ENCODE peak calls at places on chromosome 2, in eight cellular contexts. P, C, L, R, T, M, D and S are unnamed samples.
A peak's percentile ranks its signal among the peaks of the same experiment; 100 is the strongest.

GRCh38 chr2:224360801-224361251 is 41.1 kb downstream of the FAM124B start:
- DNase-seq in P (no peak), C (no peak), L (no peak), R (no peak), T (no peak), M (no peak), D (no peak), S (no peak)

GRCh38 chr2:50401772-50402653 is 629.9 kb downstream of the NRXN1 start:
- DNase-seq in P (no peak), C (no peak), L (peak; percentile 84), R (peak; percentile 3), T (no peak), M (peak; percentile 14), D (peak; percentile 59), S (no peak)

GRCh38 chr2:196441527-196441926 is 198.0 kb upstream of the CCDC150 start:
- DNase-seq in P (no peak), C (no peak), L (no peak), R (no peak), T (no peak), M (no peak), D (no peak), S (no peak)

GRCh38 chr2:201971516-201972228 is 62.0 kb upstream of the FZD7 start:
- DNase-seq in P (no peak), C (no peak), L (no peak), R (no peak), T (no peak), M (no peak), D (no peak), S (no peak)

GRCh38 chr2:225025917-225026571 is 16.2 kb downstream of the DOCK10 start:
- DNase-seq in P (no peak), C (no peak), L (no peak), R (no peak), T (no peak), M (no peak), D (no peak), S (no peak)

GRCh38 chr2:25078171-25079049 is 36.5 kb downstream of the EFR3B start:
- DNase-seq in P (no peak), C (no peak), L (no peak), R (no peak), T (no peak), M (no peak), D (no peak), S (peak; percentile 49)

GRCh38 chr2:64338910-64339500 is 115.0 kb upstream of the LGALSL start:
- DNase-seq in P (no peak), C (no peak), L (no peak), R (no peak), T (no peak), M (no peak), D (no peak), S (no peak)

GRCh38 chr2:43142921-43143438 is 83.4 kb downstream of the ZFP36L2 start:
- DNase-seq in P (no peak), C (peak; percentile 75), L (no peak), R (no peak), T (no peak), M (no peak), D (no peak), S (no peak)

GRCh38 chr2:61758991-61759390 is 94.9 kb downstream of the FAM161A start:
- DNase-seq in P (no peak), C (no peak), L (no peak), R (no peak), T (no peak), M (no peak), D (no peak), S (no peak)

GRCh38 chr2:127437781-127438726 is 19.8 kb downstream of the PROC start:
- DNase-seq in P (no peak), C (no peak), L (peak; percentile 45), R (no peak), T (no peak), M (peak; percentile 32), D (peak; percentile 77), S (no peak)

GRCh38 chr2:182148344-182148743 is 162.7 kb downstream of the PPP1R1C start:
- DNase-seq in P (no peak), C (no peak), L (no peak), R (no peak), T (no peak), M (no peak), D (no peak), S (no peak)

GRCh38 chr2:229832499-229832898 is 89.3 kb downstream of the TRIP12 start:
- DNase-seq in P (no peak), C (no peak), L (no peak), R (no peak), T (no peak), M (no peak), D (no peak), S (no peak)

GRCh38 chr2:70448041-70448440 is 105.6 kb downstream of the TGFA start:
- DNase-seq in P (no peak), C (no peak), L (no peak), R (no peak), T (no peak), M (no peak), D (no peak), S (no peak)

DNA sequence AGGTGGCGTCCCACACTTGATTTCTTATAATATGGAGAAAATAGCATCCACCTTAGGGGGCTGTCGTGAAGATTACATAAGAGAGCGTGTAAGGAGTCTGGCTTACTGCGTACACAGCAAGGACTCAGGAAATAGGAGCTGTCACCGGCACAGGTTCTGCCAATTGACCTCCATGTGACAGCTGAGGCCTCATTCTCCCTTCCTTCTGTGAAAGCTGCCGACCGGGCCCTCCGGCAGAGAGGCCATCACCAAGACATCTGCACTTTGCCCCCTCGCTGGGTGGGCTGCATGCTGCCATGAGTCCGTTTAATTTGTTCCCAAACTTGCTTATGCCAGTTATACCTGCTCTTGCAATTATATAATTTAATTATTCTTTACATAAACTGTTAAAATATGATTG is 27.7 kb downstream of the HS1BP3 start:
- DNase-seq in P (peak; percentile 43), C (peak; percentile 56), L (no peak), R (no peak), T (no peak), M (no peak), D (no peak), S (no peak)
- H3K27ac ChIP-seq in P (no peak overlapping the region), C (no peak overlapping the region), L (no peak overlapping the region), R (no peak overlapping the region), T (no peak overlapping the region), M (no peak overlapping the region), D (peak overlapping the region; percentile 41), S (no peak overlapping the region)

DNA sequence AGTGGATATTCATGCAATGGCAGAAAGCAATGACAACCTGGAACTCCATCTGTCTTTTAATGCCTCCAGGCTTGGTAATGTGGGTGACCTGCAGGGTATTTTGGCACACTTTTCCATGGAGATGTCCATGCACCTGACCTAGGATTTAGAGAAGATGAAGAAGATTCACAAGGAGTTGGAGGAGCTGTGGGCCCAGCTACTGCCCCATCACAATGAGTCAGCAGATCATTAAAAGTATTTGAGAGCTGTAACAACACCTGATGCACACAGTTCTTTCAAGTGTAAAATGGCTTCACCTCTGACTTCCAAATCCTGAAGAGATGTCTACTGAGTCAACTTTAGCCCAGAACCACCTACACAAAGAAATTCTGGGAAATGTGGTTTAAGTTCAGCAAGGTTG is 22.1 kb upstream of the OSR1 start:
- DNase-seq in P (no peak), C (no peak), L (no peak), R (no peak), T (no peak), M (no peak), D (no peak), S (no peak)
- TF ChIP-seq POLR2AphosphoS5 in P (no peak), C (no peak), L (no peak), R (no peak), T (no peak), M (no peak), D (no peak), S (no peak)

DNA sequence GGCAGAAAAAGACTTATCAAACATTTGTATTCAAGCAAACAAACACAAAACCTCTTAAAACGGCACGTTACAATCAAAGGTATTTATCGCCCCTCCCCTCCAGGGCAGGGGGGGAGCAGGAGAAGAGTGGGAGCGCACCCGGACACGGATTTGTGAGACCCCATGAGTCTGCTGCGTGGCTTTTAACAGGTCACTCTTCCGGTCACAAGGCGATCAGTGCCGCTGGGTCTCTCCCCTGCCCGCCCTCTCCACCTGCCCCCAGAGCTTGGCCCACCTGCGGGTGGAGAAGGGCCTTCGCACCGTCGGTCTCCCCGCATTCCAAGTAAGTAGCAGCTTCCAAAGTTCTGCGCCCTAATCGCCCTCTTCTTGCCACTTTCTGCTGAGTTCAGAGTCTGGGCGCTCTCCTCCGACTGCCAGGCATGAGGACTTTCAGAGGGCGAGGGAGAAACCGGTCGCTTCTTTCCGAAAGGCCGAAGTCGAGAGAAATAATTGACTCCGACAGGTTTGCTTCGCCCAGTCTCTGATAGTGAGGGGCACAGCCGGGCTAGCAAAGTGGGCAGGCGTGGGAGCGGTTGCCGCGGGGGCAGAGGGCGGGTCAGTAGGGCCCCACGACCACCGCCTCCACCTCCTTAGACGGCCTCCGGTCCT is 797 bp downstream of the RPRM start:
- DNase-seq in P (no peak), C (no peak), L (peak; percentile 74), R (no peak), T (no peak), M (no peak), D (no peak), S (no peak)
- H3K4me3 ChIP-seq in P (peak overlapping the region; percentile 61), C (peak overlapping the region; percentile 48), L (peak overlapping the region; percentile 72), R (no peak overlapping the region), T (peak overlapping the region; percentile 51), M (peak overlapping the region; percentile 36), D (peak overlapping the region; percentile 59), S (peak overlapping the region; percentile 56)

GRCh38 chr2:38599706-38600105 is 3.0 kb downstream of the HNRNPLL start:
- DNase-seq in P (no peak), C (no peak), L (no peak), R (peak; percentile 70), T (no peak), M (no peak), D (no peak), S (no peak)

GRCh38 chr2:38597115-38597514 is 5.6 kb downstream of the HNRNPLL start:
- DNase-seq in P (no peak), C (no peak), L (no peak), R (no peak), T (no peak), M (no peak), D (no peak), S (no peak)

GRCh38 chr2:38598991-38599295 is 3.8 kb downstream of the HNRNPLL start:
- DNase-seq in P (no peak), C (no peak), L (no peak), R (no peak), T (no peak), M (no peak), D (no peak), S (no peak)

GRCh38 chr2:38600242-38600891 is 2.4 kb downstream of the HNRNPLL start:
- DNase-seq in P (no peak), C (no peak), L (no peak), R (no peak), T (no peak), M (peak; percentile 21), D (no peak), S (no peak)

DNA sequence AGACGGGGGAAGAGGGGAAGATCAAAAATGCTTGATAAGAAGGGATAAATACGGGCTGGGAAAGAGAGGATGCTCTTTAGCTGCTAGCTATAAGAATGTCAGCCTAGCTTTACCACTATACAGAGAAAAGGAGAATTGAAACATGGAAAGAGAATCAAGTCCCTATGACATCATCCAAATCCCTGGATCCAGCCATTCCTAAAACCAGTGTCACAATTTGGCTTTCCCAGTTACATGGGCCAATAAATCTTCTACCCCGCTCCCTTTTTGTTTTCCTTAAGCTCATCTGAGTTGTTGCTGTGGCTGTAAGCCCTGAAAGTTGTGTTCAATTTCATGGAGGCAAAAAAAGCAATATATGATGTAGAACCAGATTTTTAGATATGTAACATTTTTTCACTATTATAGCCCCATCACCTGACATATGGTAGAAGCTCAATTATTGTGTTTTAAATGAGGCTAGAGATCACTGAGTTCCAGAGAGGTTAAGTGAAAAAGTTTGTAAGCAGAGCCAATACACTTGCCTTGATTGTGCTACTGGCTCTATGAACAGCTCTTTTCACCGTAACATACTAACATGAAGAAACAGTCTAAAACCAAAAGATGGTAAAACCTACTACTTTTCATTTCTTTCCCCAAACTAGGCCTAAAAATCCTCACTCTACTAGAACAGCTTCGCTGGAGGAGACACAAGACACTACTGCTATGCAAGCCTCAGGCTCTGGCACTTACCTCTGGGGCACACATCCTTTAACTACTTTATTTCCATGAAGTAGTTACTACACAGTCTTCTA is 4.3 kb downstream of the HNRNPLL start:
- DNase-seq in P (no peak), C (no peak), L (no peak), R (no peak), T (no peak), M (no peak), D (no peak), S (no peak)
- H3K27ac ChIP-seq in P (no peak overlapping the region), C (peak overlapping the region; percentile 21), L (no peak overlapping the region), R (peak overlapping the region; percentile 15), T (no peak overlapping the region), M (peak overlapping the region; percentile 97), D (peak overlapping the region; percentile 25), S (peak overlapping the region; percentile 50)